ENCODE peak calls at places on chromosomes 11 and 22, in five cellular contexts. Y is left ventricle myocardium inferior; V is stimulated activated CD8-positive, alpha-beta memory T cell treated with anti-CD3 and anti-CD28 coated beads, Interleukin-2, amount 100 ng/mL, for 48 hours; T is progenitor cell of endocrine pancreas; D is central memory CD8-positive, alpha-beta T cell. Z is an unnamed sample.

GRCh38 chr22:20810645-20811044 is 36.7 kb downstream of the SERPIND1 start:
- DNase-seq in Y (no peak), V (peak; percentile 14), T (no peak), D (no peak), Z (no peak)

GRCh38 chr11:121886956-121887355 is 229.1 kb downstream of the BLID start:
- DNase-seq in Y (no peak), V (no peak), T (no peak), D (no peak), Z (no peak)

GRCh38 chr11:2464451-2465165 is 19.8 kb downstream of the KCNQ1 start:
- DNase-seq in Y (no peak), V (no peak), T (no peak), D (no peak), Z (peak; percentile 9)

GRCh38 chr22:32082331-32082730 is 39.3 kb downstream of the SLC5A1 start:
- DNase-seq in Y (no peak), V (no peak), T (no peak), D (no peak), Z (no peak)

GRCh38 chr22:33726294-33726711 is 194.0 kb downstream of the LARGE1 start:
- DNase-seq in Y (no peak), V (no peak), T (no peak), D (no peak), Z (no peak)

GRCh38 chr22:49913446-49913845 is 4.8 kb downstream of the ALG12 start:
- DNase-seq in Y (no peak), V (no peak), T (no peak), D (no peak), Z (no peak)

GRCh38 chr11:31874631-31875191 is 63.6 kb upstream of the PAX6 start:
- DNase-seq in Y (no peak), V (no peak), T (no peak), D (no peak), Z (no peak)

GRCh38 chr22:21673534-21674321 is 7.9 kb downstream of the PPIL2 start:
- DNase-seq in Y (no peak), V (no peak), T (no peak), D (no peak), Z (no peak)

GRCh38 chr22:44892803-44893730 is 116.7 kb downstream of the PHF21B start:
- DNase-seq in Y (no peak), V (no peak), T (no peak), D (no peak), Z (no peak)

GRCh38 chr11:69131644-69132300 is 24.0 kb upstream of the SMIM38 start:
- DNase-seq in Y (peak; percentile 71), V (no peak), T (peak; percentile 74), D (no peak), Z (peak; percentile 70)

GRCh38 chr11:47991266-47991830 is 11.0 kb downstream of the PTPRJ start:
- DNase-seq in Y (no peak), V (no peak), T (no peak), D (no peak), Z (no peak)

GRCh38 chr11:38226684-38227083 is 1628.6 kb upstream of the RAG2 start:
- DNase-seq in Y (no peak), V (no peak), T (no peak), D (no peak), Z (no peak)

Z was measured in mesothelial cell of epicardium.